ENCODE peak calls at places on chromosomes 12 and 14, in ten cellular contexts. U is D721Med, D is IMR-90, X is A673, F is HepG2, J is fibroblast of lung, M is activated B cell treated with CpG ODN at 0.5 μM for 24 hours, P is A549, L is heart right ventricle, B is breast epithelium. I is an unnamed sample.

GRCh38 chr12:107109726-107110518 is 16.6 kb upstream of the CRY1 start:
- DNase-seq in B (no peak), D (no peak), P (no peak), F (no peak), U (no peak), X (peak), L (no peak), M (no peak), J (no peak), I (no peak)

GRCh38 chr12:108337235-108338223 is 1.6 kb downstream of the CMKLR1 start:
- DNase-seq in B (no peak), J (peak), F (peak), X (peak), U (no peak), M (no peak), L (no peak), D (peak), P (peak), I (peak)

GRCh38 chr14:59352951-59353350 is 112.2 kb downstream of the GPR135 start:
- DNase-seq in P (no peak), J (no peak), U (no peak), F (no peak), D (no peak), B (no peak), M (no peak), X (no peak), L (no peak), I (no peak)

GRCh38 chr12:80966001-80966400 is 28.3 kb upstream of the LIN7A start:
- DNase-seq in J (no peak), U (no peak), X (no peak), F (no peak), B (no peak), M (no peak), L (no peak), P (no peak), D (no peak), I (no peak)

GRCh38 chr12:65278576-65279386 is at the start of gene MSRB3:
- DNase-seq in X (peak), P (peak), F (peak), J (peak), D (peak), U (no peak), L (peak), M (peak), B (peak), I (peak)

GRCh38 chr12:19971396-19971802 is 396.9 kb upstream of the PDE3A start:
- DNase-seq in B (no peak), M (no peak), J (peak), L (no peak), P (peak), D (no peak), X (no peak), U (no peak), F (peak), I (no peak)

GRCh38 chr14:79631276-79631675 is 580.0 kb downstream of the DIO2 start:
- DNase-seq in D (no peak), B (no peak), P (no peak), U (no peak), J (no peak), L (no peak), F (no peak), M (no peak), X (no peak), I (no peak)

GRCh38 chr12:124488520-124488919 is 78.9 kb downstream of the NCOR2 start:
- DNase-seq in J (no peak), P (no peak), M (no peak), U (no peak), F (no peak), L (peak), B (no peak), D (no peak), X (no peak), I (no peak)

GRCh38 chr14:68501621-68502052 is 291.2 kb downstream of the ZFP36L1 start:
- DNase-seq in U (no peak), X (no peak), J (no peak), P (no peak), L (peak), M (no peak), B (no peak), D (no peak), F (no peak), I (no peak)

GRCh38 chr12:117559978-117560377 is 198.6 kb upstream of the NOS1 start:
- DNase-seq in D (no peak), B (no peak), L (no peak), X (no peak), F (no peak), J (no peak), M (no peak), P (no peak), U (no peak), I (no peak)

GRCh38 chr12:95204141-95204866 is 13.0 kb downstream of the FGD6 start:
- DNase-seq in U (no peak), B (no peak), L (no peak), M (no peak), F (no peak), P (peak), J (peak), X (no peak), D (peak), I (peak)

GRCh38 chr12:132847363-132848356 is 19.0 kb upstream of the GOLGA3 start:
- DNase-seq in B (no peak), M (no peak), L (no peak), P (no peak), F (no peak), U (no peak), J (no peak), D (no peak), X (no peak), I (no peak)

GRCh38 chr12:96344124-96344695 is 56.0 kb downstream of the CDK17 start:
- DNase-seq in P (no peak), B (no peak), D (no peak), X (no peak), U (no peak), M (no peak), J (no peak), L (no peak), F (no peak), I (no peak)

GRCh38 chr14:104226421-104227385 is 88.3 kb downstream of the KIF26A start:
- DNase-seq in X (peak), U (no peak), J (no peak), P (no peak), F (no peak), L (no peak), D (no peak), B (no peak), M (no peak), I (no peak)

GRCh38 chr12:100793182-100793581 is 1.4 kb upstream of the ANO4 start:
- DNase-seq in P (no peak), L (no peak), B (no peak), U (no peak), J (peak), X (no peak), M (no peak), F (no peak), D (peak), I (peak)

GRCh38 chr14:78721756-78722455 is 551.7 kb downstream of the NRXN3 start:
- DNase-seq in B (no peak), X (no peak), U (no peak), J (no peak), D (no peak), M (no peak), F (no peak), L (no peak), P (no peak), I (no peak)

GRCh38 chr14:94050231-94050880 is 24.2 kb downstream of the OTUB2 start:
- DNase-seq in L (peak), B (no peak), F (no peak), U (no peak), M (no peak), P (no peak), D (no peak), X (no peak), J (no peak), I (no peak)

GRCh38 chr14:63134801-63135200 is 69.4 kb upstream of the RHOJ start:
- DNase-seq in P (peak), L (no peak), M (no peak), B (no peak), F (no peak), D (peak), U (no peak), X (peak), J (peak), I (peak)

GRCh38 chr12:83603106-83603505 is 916.4 kb downstream of the TMTC2 start:
- DNase-seq in X (no peak), M (no peak), D (no peak), L (no peak), F (no peak), B (no peak), U (no peak), J (no peak), P (no peak), I (no peak)

GRCh38 chr14:96564389-96564788 is 62.2 kb downstream of the PAPOLA start:
- DNase-seq in U (no peak), M (no peak), L (no peak), J (peak), B (no peak), D (no peak), X (peak), F (no peak), P (no peak), I (no peak)

GRCh38 chr14:105529506-105530445 is 3.4 kb downstream of the TMEM121 start:
- DNase-seq in F (peak), X (no peak), D (no peak), M (no peak), P (no peak), L (no peak), B (no peak), U (no peak), J (no peak), I (no peak)

GRCh38 chr12:3071107-3071506 is 6.1 kb upstream of the TSPAN9 start:
- DNase-seq in P (no peak), U (no peak), D (no peak), X (no peak), F (peak), L (no peak), M (no peak), J (no peak), B (no peak), I (no peak)

GRCh38 chr14:23043749-23044148 is 1.7 kb downstream of the PSMB11 start:
- DNase-seq in U (no peak), B (no peak), J (no peak), M (no peak), F (no peak), X (no peak), L (no peak), P (no peak), D (no peak), I (no peak)

GRCh38 chr12:67452119-67452805 is 183.1 kb downstream of the CAND1 start:
- DNase-seq in F (no peak), M (no peak), D (no peak), P (no peak), U (no peak), L (no peak), J (no peak), X (no peak), B (no peak), I (no peak)

GRCh38 chr12:78241472-78241871 is 410.8 kb downstream of the NAV3 start:
- DNase-seq in U (no peak), D (no peak), B (no peak), J (no peak), X (no peak), M (no peak), L (no peak), P (no peak), F (no peak), I (no peak)

GRCh38 chr14:99131632-99132271 is 140.2 kb downstream of the BCL11B start:
- DNase-seq in J (no peak), F (no peak), D (no peak), X (no peak), B (no peak), M (no peak), P (no peak), L (no peak), U (no peak), I (no peak)

GRCh38 chr12:1130164-1130563 is 139.1 kb downstream of the ERC1 start:
- DNase-seq in J (no peak), B (no peak), U (no peak), F (peak), D (no peak), P (peak), L (no peak), X (no peak), M (no peak), I (no peak)

GRCh38 chr12:5904969-5905368 is 40.1 kb downstream of the ANO2 start:
- DNase-seq in D (no peak), P (no peak), X (no peak), U (no peak), M (no peak), J (no peak), B (no peak), F (no peak), L (no peak), I (no peak)

GRCh38 chr12:2049604-2050540 is 2.9 kb upstream of the CACNA1C start:
- DNase-seq in U (no peak), D (peak), P (no peak), F (peak), B (no peak), M (no peak), J (no peak), X (no peak), L (no peak), I (no peak)

GRCh38 chr12:50050410-50051280 is 6.8 kb upstream of the ASIC1 start:
- DNase-seq in J (peak), P (no peak), M (no peak), B (no peak), F (peak), L (peak), D (peak), U (peak), X (peak), I (peak)

GRCh38 chr14:104287301-104288009 is 149.1 kb downstream of the KIF26A start:
- DNase-seq in D (no peak), M (no peak), F (no peak), B (peak), U (no peak), J (no peak), L (no peak), P (no peak), X (no peak), I (no peak)

GRCh38 chr14:70064111-70064885 is 124.5 kb downstream of the SLC8A3 start:
- DNase-seq in P (peak), M (no peak), L (no peak), B (no peak), J (no peak), F (no peak), U (no peak), X (no peak), D (peak), I (no peak)

GRCh38 chr14:59306775-59307174 is 118.3 kb downstream of the DAAM1 start:
- DNase-seq in U (no peak), F (no peak), B (no peak), X (no peak), M (no peak), P (peak), J (peak), D (peak), L (no peak), I (peak)

GRCh38 chr14:39219075-39219499 is 14.6 kb upstream of the MIA2 start:
- DNase-seq in X (no peak), J (no peak), B (no peak), L (no peak), U (no peak), P (peak), M (no peak), F (peak), D (peak), I (peak)

GRCh38 chr12:24539646-24540045 is 409.3 kb downstream of the BCAT1 start:
- DNase-seq in L (no peak), J (peak), B (no peak), D (peak), F (no peak), X (no peak), U (no peak), P (no peak), M (no peak), I (no peak)

GRCh38 chr14:54792288-54792687 is 110.3 kb downstream of the GCH1 start:
- DNase-seq in M (no peak), J (no peak), F (no peak), P (no peak), B (no peak), D (no peak), X (no peak), L (no peak), U (no peak), I (no peak)

GRCh38 chr14:101875041-101875725 is 89.2 kb upstream of the DYNC1H1 start:
- DNase-seq in J (no peak), P (no peak), U (no peak), B (no peak), X (no peak), F (no peak), M (no peak), L (no peak), D (no peak), I (no peak)

GRCh38 chr14:101876539-101876938 is 87.8 kb upstream of the DYNC1H1 start:
- DNase-seq in F (no peak), D (peak), L (peak), U (no peak), J (peak), P (no peak), B (no peak), X (peak), M (peak), I (peak)

GRCh38 chr14:101877766-101878165 is 86.6 kb upstream of the DYNC1H1 start:
- DNase-seq in J (no peak), D (no peak), P (no peak), L (no peak), X (no peak), B (no peak), U (no peak), F (no peak), M (no peak), I (no peak)

GRCh38 chr14:101874001-101874400 is 90.4 kb upstream of the DYNC1H1 start:
- DNase-seq in U (no peak), B (no peak), J (no peak), X (no peak), L (no peak), P (no peak), M (no peak), D (no peak), F (no peak), I (no peak)

DNA sequence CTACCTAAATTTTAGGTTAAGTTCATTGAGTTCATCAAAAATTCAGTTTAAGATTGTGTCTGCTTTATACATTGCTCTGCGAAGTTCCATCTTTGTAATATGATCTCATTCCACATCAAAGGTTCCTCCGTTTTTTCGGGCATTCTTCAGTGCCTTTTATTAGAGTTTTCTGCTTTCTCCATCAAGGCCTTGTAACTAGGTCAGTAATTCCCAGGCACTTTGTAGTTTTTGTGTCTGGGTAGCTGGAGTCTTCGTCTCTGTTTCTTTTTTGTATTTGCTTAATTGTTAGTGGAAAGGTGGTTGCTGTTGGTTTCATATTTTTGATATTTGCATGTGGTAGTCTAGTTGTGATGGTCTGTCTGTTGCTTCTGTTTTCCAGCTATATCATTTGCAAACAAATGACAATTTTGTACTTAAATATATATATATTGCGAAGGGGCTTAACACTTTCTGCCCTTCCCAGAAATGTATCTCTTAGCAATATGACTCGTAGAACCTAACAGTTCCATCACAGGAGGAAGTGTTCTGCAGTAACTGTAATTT is 88.6 kb upstream of the DYNC1H1 start:
- DNase-seq in J (no peak), D (no peak), L (no peak), X (no peak), M (no peak), P (no peak), F (no peak), U (no peak), B (no peak), I (peak)
- TF ChIP-seq CTCF in J (no peak), D (no peak), L (no peak), X (no peak), M (no peak), P (no peak), F (no peak), U (no peak), B (no peak), I (no peak)

GRCh38 chr12:102602549-102602948 is 122.2 kb upstream of the IGF1 start:
- DNase-seq in M (no peak), D (no peak), U (no peak), B (no peak), X (no peak), F (no peak), P (no peak), J (no peak), L (no peak), I (no peak)
- TF ChIP-seq CTCF in M (no peak), D (no peak), U (no peak), B (no peak), X (no peak), F (no peak), P (no peak), J (no peak), L (no peak), I (no peak)

DNA sequence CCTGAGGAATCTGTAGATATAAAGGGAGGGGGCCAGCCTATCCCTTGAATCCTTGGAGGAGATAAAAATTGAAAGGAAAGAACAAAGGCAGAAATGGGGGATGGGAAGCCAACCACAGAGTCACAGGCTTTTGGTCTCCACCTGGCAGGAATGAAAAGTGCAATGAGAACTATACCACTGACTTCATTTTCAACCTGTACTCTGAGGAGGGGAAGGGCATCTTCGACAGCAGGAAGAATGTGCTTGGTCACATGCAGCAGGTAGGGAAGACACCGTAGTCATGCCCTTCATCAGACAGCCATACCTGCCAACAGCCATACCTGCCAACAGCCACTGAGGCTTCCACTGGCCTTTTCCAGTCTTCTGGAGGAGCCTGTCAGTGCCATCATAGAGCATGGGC is 13.4 kb downstream of the ASB8 start:
- DNase-seq in X (no peak), F (no peak), L (no peak), U (no peak), M (no peak), D (no peak), B (no peak), J (no peak), P (no peak), I (no peak)
- TF ChIP-seq CTCF in X (no peak), F (no peak), L (no peak), U (no peak), M (no peak), D (no peak), B (no peak), J (no peak), P (no peak), I (no peak)

GRCh38 chr14:24310666-24311604 is at the start of gene LTB4R:
- DNase-seq in U (no peak), D (peak), L (peak), X (peak), P (no peak), F (no peak), B (peak), M (peak), J (peak), I (peak)
- TF ChIP-seq CTCF in U (no peak), D (peak), L (peak), X (peak), P (no peak), F (no peak), B (peak), M (no peak), J (peak), I (peak)